ENCODE peak calls at places on chromosomes 13 and 19, in four cellular contexts. One of them, this sample, is unnamed.
A peak's percentile ranks its signal among the peaks of the same experiment; 100 is the strongest.

GRCh38 chr13:113138792-113139551 is 16.4 kb downstream of the F10 start:
- DNase-seq in left lung: no peak
- DNase-seq in hypothalamus: no peak
- DNase-seq in GM12864: no peak
- DNase-seq in this sample: peak; percentile 77

GRCh38 chr19:1130801-1131717 is 27.3 kb downstream of the GPX4 start:
- DNase-seq in GM12864: no peak
- DNase-seq in hypothalamus: no peak
- DNase-seq in left lung: no peak
- DNase-seq in this sample: no peak

GRCh38 chr13:63690672-63691071 is 2275.0 kb upstream of the PCDH20 start:
- DNase-seq in hypothalamus: no peak
- DNase-seq in left lung: no peak
- DNase-seq in GM12864: no peak
- DNase-seq in this sample: no peak

GRCh38 chr13:113646376-113646775 is 11.6 kb downstream of the ATP4B start:
- DNase-seq in hypothalamus: no peak
- DNase-seq in left lung: no peak
- DNase-seq in GM12864: no peak
- DNase-seq in this sample: no peak

GRCh38 chr13:73997964-73998363 is 136.2 kb downstream of the KLF12 start:
- DNase-seq in GM12864: no peak
- DNase-seq in left lung: no peak
- DNase-seq in hypothalamus: no peak
- DNase-seq in this sample: no peak

GRCh38 chr13:28532226-28533048 is 37.5 kb upstream of the FLT1 start:
- DNase-seq in left lung: peak; percentile 82
- DNase-seq in GM12864: no peak
- DNase-seq in hypothalamus: no peak
- DNase-seq in this sample: no peak

GRCh38 chr19:54114340-54114826 is 1.1 kb downstream of the TFPT start:
- DNase-seq in GM12864: no peak
- DNase-seq in hypothalamus: peak; percentile 32
- DNase-seq in left lung: peak; percentile 86
- DNase-seq in this sample: no peak

GRCh38 chr19:41937525-41937924 is 9.3 kb upstream of the ERFL start:
- DNase-seq in GM12864: no peak
- DNase-seq in hypothalamus: no peak
- DNase-seq in left lung: no peak
- DNase-seq in this sample: no peak

GRCh38 chr13:102399791-102400618 is 1.8 kb downstream of the FGF14 start:
- DNase-seq in hypothalamus: peak; percentile 29
- DNase-seq in left lung: peak; percentile 76
- DNase-seq in GM12864: no peak
- DNase-seq in this sample: no peak

GRCh38 chr13:56988543-56988942 is 152.2 kb upstream of the PRR20A start:
- DNase-seq in left lung: no peak
- DNase-seq in hypothalamus: no peak
- DNase-seq in GM12864: no peak
- DNase-seq in this sample: no peak

GRCh38 chr13:111955412-111955769 is 111.6 kb upstream of the SOX1 start:
- DNase-seq in GM12864: no peak
- DNase-seq in hypothalamus: no peak
- DNase-seq in left lung: no peak
- DNase-seq in this sample: no peak

GRCh38 chr13:31543190-31543589 is 196.1 kb upstream of the RXFP2 start:
- DNase-seq in hypothalamus: no peak
- DNase-seq in left lung: no peak
- DNase-seq in GM12864: no peak
- DNase-seq in this sample: no peak

GRCh38 chr13:23289917-23290357 is 109.2 kb downstream of the SGCG start:
- DNase-seq in left lung: no peak
- DNase-seq in hypothalamus: no peak
- DNase-seq in GM12864: no peak
- DNase-seq in this sample: no peak

GRCh38 chr19:5718579-5719273 is 1.2 kb downstream of the LONP1 start:
- DNase-seq in left lung: no peak
- DNase-seq in hypothalamus: no peak
- DNase-seq in GM12864: peak; percentile 34
- DNase-seq in this sample: no peak

GRCh38 chr19:46922465-46922864 is 61.7 kb downstream of the ARHGAP35 start:
- DNase-seq in left lung: no peak
- DNase-seq in hypothalamus: no peak
- DNase-seq in GM12864: no peak
- DNase-seq in this sample: no peak

GRCh38 chr19:29666634-29667389 is 1.6 kb downstream of the PLEKHF1 start:
- DNase-seq in hypothalamus: no peak
- DNase-seq in GM12864: no peak
- DNase-seq in left lung: peak; percentile 71
- DNase-seq in this sample: peak; percentile 30

GRCh38 chr13:37427843-37428494 is 170.6 kb downstream of the POSTN start:
- DNase-seq in GM12864: no peak
- DNase-seq in left lung: no peak
- DNase-seq in hypothalamus: no peak
- DNase-seq in this sample: no peak

GRCh38 chr19:56253737-56254136 is 18.8 kb upstream of the EDDM13 start:
- DNase-seq in left lung: no peak
- DNase-seq in hypothalamus: no peak
- DNase-seq in GM12864: peak; percentile 21
- DNase-seq in this sample: peak; percentile 46

GRCh38 chr19:35843676-35844481 is 8.4 kb downstream of the NPHS1 start:
- DNase-seq in GM12864: no peak
- DNase-seq in hypothalamus: no peak
- DNase-seq in left lung: peak; percentile 75
- DNase-seq in this sample: no peak

GRCh38 chr13:38767506-38768265 is 80.8 kb downstream of the FREM2 start:
- DNase-seq in hypothalamus: no peak
- DNase-seq in GM12864: no peak
- DNase-seq in left lung: no peak
- DNase-seq in this sample: no peak

This sample was measured in HuH-7.